ENCODE peak calls at places on chromosomes 11 and 22, in five cellular contexts. Y, F, A, U and O are unnamed samples.

GRCh38 chr22:50621948-50622722 is 5.8 kb downstream of the ARSA start:
- DNase-seq in A (peak; percentile 44), Y (peak; percentile 50), U (peak; percentile 62), F (no peak), O (no peak)

GRCh38 chr11:69172674-69173073 is 16.9 kb downstream of the SMIM38 start:
- DNase-seq in Y (peak; percentile 26), A (no peak), F (no peak), U (no peak), O (peak; percentile 2)

GRCh38 chr11:109756951-109757350 is 335.0 kb downstream of the C11orf87 start:
- DNase-seq in Y (no peak), U (no peak), F (no peak), A (no peak), O (no peak)

GRCh38 chr11:97419729-97420128 is 1029.9 kb downstream of the JRKL start:
- DNase-seq in U (no peak), Y (no peak), F (no peak), A (no peak), O (no peak)

GRCh38 chr11:94876645-94877445 is 96.5 kb downstream of the CWC15 start:
- DNase-seq in U (peak; percentile 92), Y (peak; percentile 46), A (peak; percentile 81), F (no peak), O (no peak)

GRCh38 chr11:72155751-72156150 is 20.2 kb downstream of the FOLR3 start:
- DNase-seq in U (no peak), F (no peak), A (no peak), Y (no peak), O (no peak)

GRCh38 chr11:83194284-83195175 is 1.0 kb downstream of the ANKRD42 start:
- DNase-seq in A (peak; percentile 74), Y (peak; percentile 71), F (no peak), U (peak; percentile 90), O (no peak)

GRCh38 chr11:36123353-36124220 is 165.6 kb downstream of the COMMD9 start:
- DNase-seq in Y (no peak), U (no peak), F (no peak), A (no peak), O (no peak)

GRCh38 chr22:31537019-31537535 is 40.7 kb downstream of the SFI1 start:
- DNase-seq in F (no peak), Y (peak; percentile 89), A (peak; percentile 67), U (no peak), O (peak; percentile 3)

GRCh38 chr11:96137357-96137756 is 205.6 kb downstream of the MAML2 start:
- DNase-seq in U (no peak), A (no peak), Y (no peak), F (no peak), O (no peak)

GRCh38 chr22:46336119-46337078 is 885 bp downstream of the TRMU start:
- DNase-seq in F (no peak), A (no peak), Y (peak; percentile 23), U (peak; percentile 81), O (no peak)

GRCh38 chr11:47271961-47272661 is 2.2 kb downstream of the MADD start:
- DNase-seq in A (peak; percentile 44), U (no peak), Y (peak; percentile 49), F (no peak), O (no peak)

GRCh38 chr22:29727248-29727551 is 7.4 kb downstream of the CABP7 start:
- DNase-seq in U (no peak), A (peak; percentile 79), F (no peak), Y (peak; percentile 20), O (no peak)

GRCh38 chr11:122690801-122691649 is 35.5 kb downstream of the UBASH3B start:
- DNase-seq in U (no peak), F (no peak), A (no peak), Y (no peak), O (no peak)

GRCh38 chr11:116951762-116952161 is 114.3 kb upstream of the APOA1 start:
- DNase-seq in A (no peak), F (no peak), Y (no peak), U (no peak), O (no peak)

GRCh38 chr22:31399211-31400022 is at the start of gene DRG1:
- DNase-seq in Y (peak; percentile 97), F (peak; percentile 97), U (peak; percentile 99), A (peak; percentile 100), O (peak; percentile 98)

GRCh38 chr11:73759520-73760065 is 1.3 kb downstream of the RAB6A start:
- DNase-seq in F (no peak), Y (peak; percentile 3), U (no peak), A (no peak), O (no peak)

GRCh38 chr22:22854466-22854865 is 33.1 kb upstream of the IGLL5 start:
- DNase-seq in F (no peak), U (no peak), Y (no peak), A (no peak), O (no peak)

GRCh38 chr11:101128571-101129202 is 926 bp downstream of the PGR start:
- DNase-seq in Y (no peak), F (peak; percentile 64), A (peak; percentile 32), U (peak; percentile 65), O (no peak)

GRCh38 chr11:4830909-4831308 is 9.8 kb downstream of the OR51F2 start:
- DNase-seq in U (peak; percentile 35), A (no peak), F (no peak), Y (no peak), O (no peak)

GRCh38 chr11:65526744-65527143 is 1.9 kb downstream of the SCYL1 start:
- DNase-seq in F (no peak), Y (no peak), U (peak; percentile 69), A (no peak), O (no peak)

GRCh38 chr22:45881524-45881875 is 95.5 kb downstream of the WNT7B start:
- DNase-seq in Y (no peak), U (peak; percentile 47), F (peak; percentile 54), A (no peak), O (peak; percentile 54)

GRCh38 chr22:50302564-50302963 is 4.9 kb downstream of the PLXNB2 start:
- DNase-seq in Y (no peak), F (no peak), A (no peak), U (no peak), O (no peak)

GRCh38 chr22:22756109-22756508 is 111.7 kb downstream of the GGTLC2 start:
- DNase-seq in U (no peak), F (no peak), A (no peak), Y (no peak), O (no peak)

GRCh38 chr22:31692186-31692886 is 30.3 kb upstream of the PISD start:
- DNase-seq in F (no peak), U (no peak), A (no peak), Y (peak; percentile 45), O (no peak)

GRCh38 chr22:48188211-48188845 is 1425.9 kb downstream of the TBC1D22A start:
- DNase-seq in U (no peak), Y (no peak), A (no peak), F (no peak), O (no peak)

GRCh38 chr11:99260696-99261095 is 239.9 kb downstream of the CNTN5 start:
- DNase-seq in Y (no peak), U (no peak), F (no peak), A (no peak), O (no peak)

GRCh38 chr22:23832226-23833016 is 6.4 kb downstream of the DERL3 start:
- DNase-seq in U (peak; percentile 44), A (no peak), Y (no peak), F (no peak), O (peak; percentile 68)

GRCh38 chr11:48064306-48064705 is 83.9 kb downstream of the PTPRJ start:
- DNase-seq in F (no peak), U (no peak), A (no peak), Y (no peak), O (no peak)

GRCh38 chr22:29710922-29711593 is 8.7 kb upstream of the CABP7 start:
- DNase-seq in Y (no peak), F (no peak), U (no peak), A (no peak), O (no peak)

GRCh38 chr22:40898850-40899357 is 37.0 kb upstream of the DNAJB7 start:
- DNase-seq in A (peak; percentile 72), F (no peak), Y (peak; percentile 68), U (no peak), O (no peak)
- TF ChIP-seq CTCF in A (peak; percentile 35), F (peak; percentile 67), Y (peak; percentile 43), U (peak; percentile 35), O (peak; percentile 85)

GRCh38 chr22:38398609-38399401 is 56.2 kb downstream of the KCNJ4 start:
- DNase-seq in A (peak; percentile 88), F (peak; percentile 91), U (peak; percentile 95), Y (peak; percentile 90), O (no peak)
- TF ChIP-seq CTCF in A (no peak), F (no peak), U (no peak), Y (no peak), O (peak; percentile 47)

GRCh38 chr11:78149646-78150045 is 10.2 kb upstream of the ALG8 start:
- DNase-seq in A (no peak), U (no peak), Y (no peak), F (no peak), O (no peak)
- TF ChIP-seq CTCF in A (no peak), U (no peak), Y (no peak), F (no peak), O (peak; percentile 79)

GRCh38 chr11:119100246-119100959 is 1.2 kb downstream of the DPAGT1 start:
- DNase-seq in F (no peak), U (no peak), A (no peak), Y (no peak), O (no peak)
- TF ChIP-seq CTCF in F (peak; percentile 49), U (no peak), A (peak; percentile 21), Y (peak; percentile 17), O (peak; percentile 77)

GRCh38 chr11:57347336-57347735 is 9.2 kb downstream of the P2RX3 start:
- DNase-seq in F (no peak), A (no peak), U (no peak), Y (no peak), O (no peak)

GRCh38 chr11:57345555-57346151 is 7.5 kb downstream of the P2RX3 start:
- DNase-seq in F (no peak), A (peak; percentile 81), Y (peak; percentile 76), U (no peak), O (no peak)

GRCh38 chr11:57343825-57344224 is 5.7 kb downstream of the P2RX3 start:
- DNase-seq in F (no peak), Y (no peak), U (no peak), A (no peak), O (no peak)

GRCh38 chr11:57342702-57343101 is 4.5 kb downstream of the P2RX3 start:
- DNase-seq in Y (no peak), U (no peak), F (no peak), A (no peak), O (no peak)

GRCh38 chr11:57344826-57345225 is 6.7 kb downstream of the P2RX3 start:
- DNase-seq in F (no peak), U (no peak), Y (no peak), A (no peak), O (no peak)
- TF ChIP-seq CTCF in F (no peak), U (no peak), Y (no peak), A (no peak), O (no peak)

DNA sequence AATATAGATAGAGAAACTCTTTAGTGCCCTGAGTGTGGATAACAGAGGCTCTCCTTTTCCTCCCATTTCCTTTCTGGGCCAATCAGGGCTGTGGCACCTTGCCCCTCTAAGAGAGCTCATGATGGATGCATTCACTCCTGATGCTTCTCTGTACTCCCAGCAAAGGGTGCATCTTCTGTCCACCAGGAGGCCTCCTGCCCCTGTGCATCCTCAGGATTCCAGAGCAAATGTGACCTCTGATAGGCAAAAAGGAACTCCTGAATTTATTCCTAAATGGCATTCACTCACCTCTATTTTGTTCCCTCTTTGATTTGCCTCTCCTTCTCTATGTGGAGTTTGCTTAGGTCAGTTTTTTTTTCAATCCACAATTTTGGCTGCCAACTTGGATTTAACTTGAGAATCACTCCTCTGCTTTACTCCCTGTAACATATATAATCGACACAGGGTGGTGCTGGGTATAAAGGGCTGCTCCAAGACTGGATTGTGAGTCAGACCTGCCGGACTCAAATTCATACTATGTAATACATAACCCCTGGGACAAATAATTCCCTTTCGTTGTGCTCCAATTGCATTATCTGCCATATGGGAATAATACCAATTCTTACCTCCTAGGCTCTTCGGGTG is 1.1 kb upstream of the MRGPRX4 start:
- DNase-seq in U (no peak), A (peak; percentile 32), F (no peak), Y (peak; percentile 26), O (no peak)
- TF ChIP-seq CTCF in U (peak; percentile 15), A (peak; percentile 58), F (peak; percentile 74), Y (peak; percentile 50), O (peak; percentile 81)